ENCODE peak calls at places on chromosomes 4 and X, in ten cellular contexts. J is mucosa of descending colon; N is stimulated activated CD4-positive, alpha-beta T cell treated with anti-CD3 and anti-CD28 coated beads, TNF-alpha, amount 100 ng/mL, for 1 hour; Z is effector memory CD4-positive, alpha-beta T cell; S is fibroblast of pulmonary artery; P is neuronal stem cell; M is CD8-positive, alpha-beta memory T cell; E is left lung; U is WTC11; C is smooth muscle cell of the brain vasculature. O is an unnamed sample.

GRCh38 chrX:112043997-112044396 is 38.6 kb downstream of the TRPC5 start:
- DNase-seq in N (no peak), U (no peak), S (peak), M (no peak), J (no peak), Z (no peak), P (peak), E (no peak), C (no peak), O (no peak)

GRCh38 chr4:13992975-13993495 is 365.5 kb upstream of the BOD1L1 start:
- DNase-seq in U (no peak), P (no peak), N (no peak), S (peak), Z (no peak), C (no peak), M (no peak), E (no peak), J (no peak), O (no peak)

GRCh38 chr4:114081783-114082182 is 102.3 kb upstream of the ARSJ start:
- DNase-seq in S (no peak), E (no peak), N (no peak), Z (no peak), M (no peak), P (no peak), U (no peak), C (no peak), J (no peak), O (no peak)

GRCh38 chrX:10628906-10629305 is 8.5 kb upstream of the MID1 start:
- DNase-seq in E (no peak), M (no peak), J (no peak), S (no peak), N (no peak), Z (no peak), P (no peak), C (no peak), U (no peak), O (no peak)

GRCh38 chr4:74418063-74418670 is 26.8 kb upstream of the AREG start:
- DNase-seq in J (peak), E (no peak), C (peak), Z (no peak), N (no peak), P (no peak), S (peak), U (no peak), M (no peak), O (peak)

GRCh38 chr4:31366041-31366440 is 645.9 kb downstream of the PCDH7 start:
- DNase-seq in E (no peak), U (no peak), P (no peak), S (peak), J (no peak), N (no peak), C (no peak), M (no peak), Z (no peak), O (no peak)

GRCh38 chr4:10075158-10075863 is 41.3 kb downstream of the WDR1 start:
- DNase-seq in S (no peak), M (no peak), N (no peak), E (peak), J (no peak), Z (no peak), P (no peak), C (no peak), U (peak), O (peak)

GRCh38 chr4:81049861-81050423 is 19.4 kb downstream of the BMP3 start:
- DNase-seq in E (no peak), J (no peak), C (no peak), Z (no peak), P (no peak), U (no peak), S (no peak), M (no peak), N (no peak), O (no peak)

GRCh38 chr4:41456559-41457101 is 81.3 kb upstream of the LIMCH1 start:
- DNase-seq in J (no peak), C (no peak), S (no peak), N (no peak), E (no peak), P (no peak), Z (no peak), M (no peak), U (no peak), O (no peak)

GRCh38 chr4:176875441-176875930 is 82.8 kb upstream of the VEGFC start:
- DNase-seq in Z (no peak), E (no peak), N (no peak), J (no peak), M (no peak), U (no peak), C (no peak), P (no peak), S (no peak), O (no peak)

GRCh38 chr4:184693056-184693455 is 40.8 kb downstream of the CENPU start:
- DNase-seq in P (no peak), S (peak), Z (no peak), N (no peak), M (no peak), E (no peak), C (no peak), J (no peak), U (no peak), O (no peak)

GRCh38 chr4:174210952-174211490 is 72.4 kb downstream of the FBXO8 start:
- DNase-seq in C (no peak), E (no peak), P (no peak), J (no peak), Z (no peak), M (no peak), S (no peak), U (no peak), N (no peak), O (no peak)

O was measured in AG08396.